ENCODE peak calls at places on chromosomes 13 and 19, in five cellular contexts. T, E, P, J and C are unnamed samples.

GRCh38 chr13:85990397-85990796 is 191.2 kb upstream of the SLITRK6 start:
- DNase-seq in T (no peak), E (no peak), P (no peak), J (no peak), C (no peak)

GRCh38 chr13:24357756-24358155 is 48.4 kb downstream of the C1QTNF9 start:
- DNase-seq in T (no peak), E (no peak), P (no peak), J (no peak), C (no peak)

GRCh38 chr19:40411958-40412499 is 1.1 kb downstream of the PRX start:
- DNase-seq in T (no peak), E (no peak), P (no peak), J (no peak), C (no peak)

GRCh38 chr13:68257111-68257842 is 1027.1 kb upstream of the PCDH9 start:
- DNase-seq in T (no peak), E (no peak), P (no peak), J (no peak), C (no peak)

GRCh38 chr19:17489392-17490030 is 19.2 kb downstream of the SLC27A1 start:
- DNase-seq in T (no peak), E (no peak), P (no peak), J (no peak), C (no peak)

GRCh38 chr13:38993381-38993780 is 2.8 kb upstream of the STOML3 start:
- DNase-seq in T (no peak), E (no peak), P (no peak), J (no peak), C (no peak)

GRCh38 chr13:28568286-28568685 is 73.4 kb upstream of the FLT1 start:
- DNase-seq in T (no peak), E (no peak), P (no peak), J (no peak), C (peak; percentile 13)

GRCh38 chr13:112714772-112715569 is 25.1 kb downstream of the ATP11A start:
- DNase-seq in T (no peak), E (no peak), P (no peak), J (no peak), C (no peak)

GRCh38 chr13:114212096-114212495 is 22.6 kb upstream of the CDC16 start:
- DNase-seq in T (no peak), E (no peak), P (no peak), J (peak; percentile 47), C (peak; percentile 61)

GRCh38 chr19:35860436-35860817 is 3.7 kb downstream of the KIRREL2 start:
- DNase-seq in T (no peak), E (no peak), P (no peak), J (no peak), C (no peak)

GRCh38 chr13:29516012-29516411 is 79.5 kb downstream of the SLC7A1 start:
- DNase-seq in T (no peak), E (no peak), P (no peak), J (no peak), C (no peak)

GRCh38 chr13:48066310-48066989 is 28.5 kb downstream of the MED4 start:
- DNase-seq in T (no peak), E (peak; percentile 25), P (no peak), J (no peak), C (no peak)

GRCh38 chr19:47263169-47263560 is 6.8 kb downstream of the CCDC9 start:
- DNase-seq in T (no peak), E (no peak), P (no peak), J (no peak), C (no peak)

GRCh38 chr13:75393839-75394238 is 88.1 kb downstream of the TBC1D4 start:
- DNase-seq in T (no peak), E (no peak), P (no peak), J (no peak), C (no peak)

GRCh38 chr13:87893186-87893585 is 222.0 kb downstream of the SLITRK5 start:
- DNase-seq in T (no peak), E (no peak), P (no peak), J (no peak), C (no peak)

GRCh38 chr19:45276284-45276687 is 25.2 kb downstream of the MARK4 start:
- DNase-seq in T (no peak), E (no peak), P (no peak), J (no peak), C (no peak)

GRCh38 chr19:2561895-2562294 is 86.0 kb downstream of the GADD45B start:
- DNase-seq in T (peak; percentile 64), E (peak; percentile 80), P (peak; percentile 44), J (no peak), C (no peak)

GRCh38 chr19:8255426-8256125 is 46.4 kb downstream of the CERS4 start:
- DNase-seq in T (no peak), E (no peak), P (no peak), J (no peak), C (no peak)

GRCh38 chr19:35451278-35452096 is 3.4 kb downstream of the FFAR2 start:
- DNase-seq in T (no peak), E (peak; percentile 77), P (no peak), J (no peak), C (no peak)

GRCh38 chr19:8361921-8362793 is 1.8 kb upstream of the ANGPTL4 start:
- DNase-seq in T (no peak), E (no peak), P (no peak), J (peak; percentile 100), C (peak; percentile 99)

GRCh38 chr13:50700664-50701266 is 142.7 kb downstream of the DLEU7 start:
- DNase-seq in T (no peak), E (no peak), P (no peak), J (no peak), C (peak; percentile 57)

GRCh38 chr13:112331675-112332074 is 44.5 kb upstream of the SPACA7 start:
- DNase-seq in T (no peak), E (no peak), P (no peak), J (no peak), C (no peak)

GRCh38 chr13:100987993-100988392 is 313.4 kb upstream of the TMTC4 start:
- DNase-seq in T (no peak), E (no peak), P (no peak), J (peak; percentile 27), C (peak; percentile 8)

GRCh38 chr19:31145021-31145420 is 204.2 kb downstream of the TSHZ3 start:
- DNase-seq in T (no peak), E (no peak), P (no peak), J (no peak), C (no peak)

GRCh38 chr19:4851551-4852290 is 15.7 kb downstream of the PLIN3 start:
- DNase-seq in T (peak; percentile 69), E (no peak), P (peak; percentile 61), J (peak; percentile 67), C (peak; percentile 37)

GRCh38 chr19:6876790-6877189 is 10.6 kb upstream of the ADGRE1 start:
- DNase-seq in T (no peak), E (no peak), P (no peak), J (no peak), C (no peak)

GRCh38 chr13:98509271-98510155 is 67.4 kb downstream of the STK24 start:
- DNase-seq in T (no peak), E (peak; percentile 72), P (no peak), J (peak; percentile 74), C (peak; percentile 88)

GRCh38 chr19:46739290-46739771 is 6.5 kb upstream of the FKRP start:
- DNase-seq in T (no peak), E (no peak), P (no peak), J (no peak), C (no peak)

GRCh38 chr13:32734511-32734910 is 148.3 kb downstream of the PDS5B start:
- DNase-seq in T (no peak), E (no peak), P (no peak), J (peak; percentile 61), C (peak; percentile 58)

GRCh38 chr19:3027981-3028304 is 1.1 kb downstream of the TLE2 start:
- DNase-seq in T (no peak), E (no peak), P (no peak), J (no peak), C (no peak)

GRCh38 chr13:45615501-45616101 is at the start of gene ERICH6B:
- DNase-seq in T (no peak), E (no peak), P (no peak), J (no peak), C (peak; percentile 23)